ENCODE peak calls at places on chromosomes 16 and 17, in five cellular contexts. L is Calu3, V is WTC11, Y is ovary, H is HL-60. R is an unnamed sample.

GRCh38 chr17:7887038-7887481 is 1.5 kb upstream of the CHD3 start:
- DNase-seq in L (no peak), V (no peak), Y (no peak), H (peak; percentile 64), R (no peak)

GRCh38 chr16:51409001-51409675 is 258.1 kb upstream of the SALL1 start:
- DNase-seq in L (peak; percentile 40), V (no peak), Y (no peak), H (no peak), R (peak; percentile 92)

GRCh38 chr16:50430076-50430475 is 61.3 kb upstream of the BRD7 start:
- DNase-seq in L (no peak), V (no peak), Y (no peak), H (no peak), R (no peak)

GRCh38 chr16:66036775-66037715 is 329.4 kb upstream of the CDH5 start:
- DNase-seq in L (no peak), V (no peak), Y (no peak), H (no peak), R (no peak)

GRCh38 chr16:4404247-4404966 is 12.0 kb downstream of the CORO7 start:
- DNase-seq in L (peak; percentile 65), V (peak; percentile 93), Y (peak; percentile 59), H (no peak), R (peak; percentile 38)

GRCh38 chr17:19978206-19978802 is 676 bp upstream of the AKAP10 start:
- DNase-seq in L (no peak), V (no peak), Y (no peak), H (no peak), R (no peak)

GRCh38 chr16:63702981-63703590 is 1418.8 kb downstream of the CDH11 start:
- DNase-seq in L (no peak), V (peak; percentile 45), Y (no peak), H (no peak), R (no peak)

GRCh38 chr16:77531741-77532140 is 96.9 kb upstream of the ADAMTS18 start:
- DNase-seq in L (no peak), V (no peak), Y (no peak), H (no peak), R (peak; percentile 62)

GRCh38 chr17:21573961-21574610 is 118.2 kb upstream of the KCNJ18 start:
- DNase-seq in L (no peak), V (no peak), Y (peak; percentile 77), H (no peak), R (no peak)

GRCh38 chr17:18356624-18357023 is 6.7 kb downstream of the SHMT1 start:
- DNase-seq in L (no peak), V (no peak), Y (no peak), H (no peak), R (peak; percentile 63)
- TF ChIP-seq CTCF in L (no peak), V (no peak), Y (no peak), H (no peak), R (no peak)

DNA sequence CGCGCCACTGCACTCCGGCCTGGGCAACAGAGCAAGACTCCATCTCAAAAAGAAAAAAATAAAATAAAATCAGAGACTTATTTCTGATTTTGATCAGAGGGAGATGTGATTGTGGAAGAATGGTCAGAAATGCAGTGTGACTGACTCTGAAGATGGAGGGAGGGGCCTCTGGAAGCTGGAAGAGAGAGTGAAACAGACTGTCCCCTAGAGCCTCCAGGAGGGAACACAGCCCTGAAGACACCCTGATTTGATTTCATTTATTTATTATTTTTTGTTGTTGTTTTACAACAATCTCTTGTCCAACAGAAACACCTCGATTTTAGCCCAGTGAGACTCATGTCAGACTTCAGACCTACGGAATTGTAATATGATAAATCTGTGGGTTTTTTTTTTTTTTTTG is 26.1 kb downstream of the BCL7C start:
- DNase-seq in L (no peak), V (no peak), Y (no peak), H (no peak), R (no peak)
- TF ChIP-seq CTCF in L (no peak), V (no peak), Y (no peak), H (no peak), R (no peak)

GRCh38 chr17:34173221-34173620 is 81.9 kb upstream of the CCL2 start:
- DNase-seq in L (no peak), V (no peak), Y (no peak), H (no peak), R (no peak)

GRCh38 chr17:34182036-34182803 is 72.9 kb upstream of the CCL2 start:
- DNase-seq in L (no peak), V (no peak), Y (no peak), H (no peak), R (no peak)

GRCh38 chr17:34176440-34176839 is 78.6 kb upstream of the CCL2 start:
- DNase-seq in L (no peak), V (no peak), Y (no peak), H (no peak), R (no peak)

GRCh38 chr17:34177642-34178041 is 77.4 kb upstream of the CCL2 start:
- DNase-seq in L (no peak), V (no peak), Y (no peak), H (no peak), R (no peak)

GRCh38 chr17:34178047-34178446 is 77.0 kb upstream of the CCL2 start:
- DNase-seq in L (no peak), V (peak; percentile 60), Y (no peak), H (no peak), R (no peak)
- TF ChIP-seq CTCF in L (no peak), V (no peak), Y (no peak), H (no peak), R (no peak)

GRCh38 chr16:31476305-31477219 is 4.6 kb downstream of the TGFB1I1 start:
- DNase-seq in L (peak; percentile 81), V (peak; percentile 86), Y (no peak), H (peak; percentile 55), R (no peak)

GRCh38 chr16:31478956-31479355 is 4.0 kb upstream of the SLC5A2 start:
- DNase-seq in L (no peak), V (no peak), Y (no peak), H (no peak), R (no peak)

GRCh38 chr16:31475949-31476304 is 4.0 kb downstream of the TGFB1I1 start:
- DNase-seq in L (no peak), V (peak; percentile 41), Y (no peak), H (no peak), R (no peak)

GRCh38 chr16:31479752-31480151 is 3.2 kb upstream of the SLC5A2 start:
- DNase-seq in L (no peak), V (no peak), Y (no peak), H (no peak), R (no peak)

DNA sequence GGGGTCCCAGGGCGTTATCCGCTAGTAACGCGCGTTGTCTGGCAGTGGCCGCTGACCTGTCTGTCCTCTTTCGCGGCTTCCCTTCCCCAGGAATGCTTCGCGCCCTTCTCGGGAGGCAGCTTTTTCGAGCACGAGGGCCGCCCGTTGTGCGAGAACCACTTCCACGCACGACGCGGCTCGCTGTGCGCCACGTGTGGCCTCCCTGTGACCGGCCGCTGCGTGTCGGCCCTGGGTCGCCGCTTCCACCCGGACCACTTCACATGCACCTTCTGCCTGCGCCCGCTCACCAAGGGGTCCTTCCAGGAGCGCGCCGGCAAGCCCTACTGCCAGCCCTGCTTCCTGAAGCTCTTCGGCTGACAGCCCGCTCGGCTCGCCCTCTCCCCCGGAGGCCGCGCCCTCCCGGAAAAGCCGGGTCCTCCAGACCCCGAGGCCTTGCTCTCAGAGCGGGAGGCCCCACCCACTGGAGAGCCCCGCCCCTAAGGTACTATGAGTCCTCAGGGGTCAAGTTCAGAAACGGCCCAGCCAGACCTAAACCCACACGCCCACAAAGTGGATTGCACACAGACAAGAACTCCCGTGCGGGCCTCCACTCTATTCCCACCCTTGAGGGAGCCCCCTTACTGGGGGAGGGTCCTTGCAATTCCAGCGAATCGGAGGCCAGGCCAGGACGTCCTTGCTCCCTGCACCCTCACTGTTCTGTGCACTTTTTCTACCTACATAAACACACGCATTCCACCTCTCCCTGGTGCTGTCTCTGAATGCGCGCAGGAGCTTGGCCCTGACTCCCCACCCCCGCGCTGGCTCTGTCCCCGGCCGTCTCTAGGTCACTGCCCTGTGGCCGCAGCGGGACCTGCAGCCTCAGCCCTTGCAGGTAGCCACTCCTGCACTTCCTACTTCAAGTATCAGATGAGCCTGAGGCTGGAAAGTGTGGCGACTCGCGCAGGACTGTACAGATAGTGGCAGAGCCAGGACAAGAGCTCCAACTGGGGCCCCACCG is 5.4 kb upstream of the SLC5A2 start:
- DNase-seq in L (peak; percentile 82), V (peak; percentile 86), Y (no peak), H (no peak), R (no peak)
- TF ChIP-seq CTCF in L (no peak), V (no peak), Y (no peak), H (no peak), R (no peak)

DNA sequence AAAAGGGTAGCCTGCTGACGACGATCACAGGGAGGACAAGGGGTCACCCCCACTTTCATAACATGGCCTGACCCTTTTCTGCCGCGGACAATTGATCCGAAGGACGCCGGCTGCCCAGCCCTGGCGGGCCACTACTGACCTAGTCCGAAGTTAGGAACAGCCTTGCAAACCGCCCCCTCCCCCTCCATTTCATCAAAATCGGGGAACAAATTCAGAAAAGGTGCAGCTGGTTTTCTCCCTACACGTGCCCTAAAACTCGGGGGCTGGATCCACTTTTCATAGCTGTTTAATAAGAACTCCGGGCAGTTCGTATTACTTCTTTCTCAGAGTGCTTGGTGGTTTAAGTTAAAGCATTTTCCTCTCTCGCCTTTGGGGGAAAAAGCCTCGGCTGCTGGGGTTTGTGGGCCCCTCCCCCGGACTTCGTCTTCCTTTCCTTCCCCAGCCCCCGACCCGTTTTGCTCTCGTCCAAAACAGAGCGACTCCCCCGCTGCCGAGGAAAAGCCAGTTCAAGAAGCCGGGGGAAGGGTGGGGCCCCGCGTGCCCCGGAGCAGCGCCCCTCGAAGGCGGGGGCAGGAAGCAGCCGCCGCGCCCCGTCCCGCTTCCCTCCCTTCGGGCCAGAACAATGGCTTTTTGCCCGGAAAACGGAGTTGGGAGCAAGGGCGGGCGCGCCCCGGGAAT is 643 bp upstream of the CBX2 start:
- DNase-seq in L (peak; percentile 48), V (peak; percentile 78), Y (peak; percentile 85), H (peak; percentile 44), R (peak; percentile 69)
- TF ChIP-seq CTCF in L (no peak), V (no peak), Y (no peak), H (no peak), R (peak; percentile 25)

DNA sequence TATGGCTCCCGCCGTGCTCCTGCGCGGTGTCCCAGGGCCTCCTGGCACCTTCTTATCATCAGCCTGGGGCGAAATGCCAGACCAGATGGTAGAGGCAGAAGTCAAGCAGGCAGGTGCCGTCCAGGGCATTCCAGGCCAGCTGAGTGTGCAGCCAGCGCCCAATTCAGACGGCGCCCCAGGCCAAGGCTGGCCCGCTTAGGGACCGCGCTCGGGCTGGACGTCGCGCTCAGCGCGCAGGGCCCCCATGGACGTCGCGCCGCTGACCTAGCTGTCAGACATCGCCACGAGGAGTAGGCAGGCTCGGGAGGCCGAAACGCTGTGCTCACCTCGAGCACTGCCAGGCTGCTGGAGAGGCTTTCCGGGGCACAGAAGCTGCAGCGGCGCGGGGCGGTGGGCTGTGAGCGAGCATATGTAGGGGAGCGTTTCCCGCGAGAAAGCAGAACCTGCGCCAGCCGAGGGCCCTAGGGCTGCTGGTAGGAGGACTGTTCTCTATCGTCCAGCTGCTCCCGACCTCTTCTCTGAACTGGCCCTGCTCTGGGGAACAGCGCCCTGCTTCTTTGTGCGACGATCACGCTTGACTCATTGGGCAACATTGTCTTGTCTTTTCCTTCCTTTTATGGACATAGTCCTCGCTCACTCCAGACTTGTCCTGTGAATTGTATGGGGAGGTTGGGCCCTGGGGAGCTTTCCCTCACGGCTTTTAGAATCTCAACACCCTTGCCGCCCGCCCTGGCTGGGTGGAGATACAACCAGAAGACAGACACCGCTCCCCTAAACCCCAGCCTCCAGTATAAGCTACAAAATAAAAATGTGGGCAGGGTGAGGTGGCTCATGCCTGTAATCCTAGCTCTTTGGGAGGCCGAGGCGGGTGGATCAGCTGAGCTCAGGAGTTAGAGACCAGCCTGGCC is 8.4 kb upstream of the CA4 start:
- DNase-seq in L (no peak), V (no peak), Y (no peak), H (no peak), R (no peak)
- TF ChIP-seq CTCF in L (no peak), V (no peak), Y (no peak), H (no peak), R (no peak)

R was measured in MCF 10A.